ENCODE peak calls at places on chromosome 14, in eight cellular contexts. Y is fibroblast of pulmonary artery; J is fibroblast of the aortic adventitia; W is psoas muscle; B is body of pancreas; S is uterus; O is CD8-positive, alpha-beta T cell; G is OCI-LY7. V is an unnamed sample.
A peak's percentile ranks its signal among the peaks of the same experiment; 100 is the strongest.

GRCh38 chr14:90523544-90523943 is 126.7 kb downstream of the CALM1 start:
- DNase-seq in W (no peak), S (no peak), B (no peak), O (no peak), G (no peak), Y (peak; percentile 47), J (peak; percentile 32), V (peak; percentile 35)

GRCh38 chr14:78259831-78260230 is 89.7 kb downstream of the NRXN3 start:
- DNase-seq in W (no peak), S (no peak), J (no peak), Y (no peak), B (no peak), O (no peak), G (no peak), V (no peak)

GRCh38 chr14:65243766-65244442 is 141.6 kb upstream of the MAX start:
- DNase-seq in S (no peak), O (no peak), G (peak; percentile 60), B (no peak), W (no peak), Y (peak; percentile 54), J (peak; percentile 53), V (no peak)

GRCh38 chr14:99266181-99267178 is 5.5 kb downstream of the BCL11B start:
- DNase-seq in J (peak; percentile 58), B (peak; percentile 70), Y (peak; percentile 73), G (peak; percentile 58), O (peak; percentile 91), W (peak; percentile 65), S (peak; percentile 51), V (peak; percentile 82)

GRCh38 chr14:72745991-72746980 is 147.6 kb downstream of the DPF3 start:
- DNase-seq in Y (peak; percentile 72), G (no peak), W (peak; percentile 50), S (no peak), B (no peak), J (peak; percentile 94), O (no peak), V (peak; percentile 29)

GRCh38 chr14:99758121-99758871 is 34.9 kb upstream of the EML1 start:
- DNase-seq in O (no peak), W (no peak), B (no peak), G (no peak), J (peak; percentile 85), Y (peak; percentile 60), S (peak; percentile 48), V (peak; percentile 90)

GRCh38 chr14:59464651-59465569 is at the start of gene GPR135:
- DNase-seq in S (peak; percentile 67), O (peak; percentile 49), J (peak; percentile 40), B (peak; percentile 74), Y (peak; percentile 51), W (peak; percentile 77), G (peak; percentile 50), V (peak; percentile 53)

GRCh38 chr14:65336191-65336591 is 76.3 kb upstream of the FUT8 start:
- DNase-seq in G (no peak), W (no peak), Y (peak; percentile 53), S (no peak), O (peak; percentile 27), J (peak; percentile 69), B (no peak), V (no peak)

GRCh38 chr14:52146504-52146903 is 77.6 kb upstream of the NID2 start:
- DNase-seq in W (no peak), G (no peak), B (no peak), Y (peak; percentile 16), O (no peak), S (no peak), J (peak; percentile 40), V (no peak)

GRCh38 chr14:100498068-100498467 is 89.1 kb downstream of the BEGAIN start:
- DNase-seq in B (no peak), G (no peak), W (no peak), S (no peak), O (no peak), Y (no peak), J (no peak), V (no peak)

GRCh38 chr14:102496955-102497744 is 12.4 kb downstream of the ANKRD9 start:
- DNase-seq in S (no peak), Y (no peak), B (no peak), W (no peak), G (no peak), J (no peak), O (no peak), V (no peak)

GRCh38 chr14:91159906-91160305 is 46.0 kb downstream of the DGLUCY start:
- DNase-seq in J (no peak), W (no peak), O (no peak), B (no peak), Y (no peak), S (no peak), G (no peak), V (no peak)

GRCh38 chr14:106062502-106063272 is 536.3 kb downstream of the TMEM121 start:
- DNase-seq in O (no peak), J (no peak), B (no peak), W (no peak), S (no peak), Y (no peak), G (no peak), V (no peak)

GRCh38 chr14:50260511-50260910 is 29.1 kb upstream of the SOS2 start:
- DNase-seq in Y (peak; percentile 68), J (peak; percentile 65), B (no peak), W (no peak), G (peak; percentile 58), O (peak; percentile 17), S (no peak), V (peak; percentile 36)

GRCh38 chr14:54487771-54488170 is 1.0 kb downstream of the GMFB start:
- DNase-seq in W (no peak), J (peak; percentile 74), S (no peak), B (no peak), Y (peak; percentile 64), O (no peak), G (no peak), V (peak; percentile 39)
- H3K4me3 ChIP-seq in W (peak overlapping the region; percentile 99), J (peak overlapping the region; percentile 95), S (peak overlapping the region; percentile 90), B (no peak overlapping the region), Y (peak overlapping the region; percentile 90), O (peak overlapping the region; percentile 66), G (peak overlapping the region; percentile 87), V (peak overlapping the region; percentile 88)

DNA sequence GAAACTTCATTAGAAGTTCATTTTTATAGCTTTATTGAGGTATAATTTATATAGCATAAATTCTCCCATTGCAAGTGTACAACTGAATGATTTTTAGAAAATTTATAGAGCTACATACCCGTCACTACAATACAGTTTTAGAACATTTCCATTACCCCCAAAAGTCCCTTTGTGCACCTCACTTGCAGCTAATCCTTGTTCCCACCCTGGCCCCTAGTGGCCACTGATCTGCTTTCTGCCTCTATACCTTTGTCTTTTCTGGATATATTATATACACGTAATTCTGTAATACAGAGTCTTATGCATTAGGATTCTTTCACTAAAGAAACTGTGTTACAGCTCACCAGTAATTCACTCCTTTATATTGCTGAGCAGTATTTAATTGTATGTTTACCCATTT is 145.1 kb upstream of the DIO2 start:
- DNase-seq in O (no peak), G (peak; percentile 3), J (peak; percentile 47), W (no peak), B (no peak), Y (peak; percentile 50), S (no peak), V (peak; percentile 8)
- TF ChIP-seq CTCF in O (no peak), G (peak; percentile 64), J (peak; percentile 66), W (no peak), B (peak; percentile 8), Y (peak; percentile 69), S (no peak), V (peak; percentile 46)

GRCh38 chr14:103519043-103519836 is 3.4 kb downstream of the CKB start:
- DNase-seq in B (no peak), J (peak; percentile 58), S (peak; percentile 40), W (no peak), G (no peak), O (no peak), Y (peak; percentile 33), V (no peak)

GRCh38 chr14:103517172-103517566 is 5.5 kb downstream of the CKB start:
- DNase-seq in Y (no peak), G (no peak), O (no peak), S (no peak), J (no peak), B (no peak), W (no peak), V (no peak)

GRCh38 chr14:103516426-103517171 is 6.0 kb downstream of the CKB start:
- DNase-seq in W (no peak), S (no peak), Y (no peak), O (no peak), B (peak; percentile 3), J (no peak), G (no peak), V (no peak)

GRCh38 chr14:103518416-103519042 is 4.1 kb downstream of the CKB start:
- DNase-seq in J (peak; percentile 49), W (peak; percentile 71), O (peak; percentile 70), S (peak; percentile 76), Y (peak; percentile 48), B (peak; percentile 72), G (peak; percentile 66), V (peak; percentile 60)

DNA sequence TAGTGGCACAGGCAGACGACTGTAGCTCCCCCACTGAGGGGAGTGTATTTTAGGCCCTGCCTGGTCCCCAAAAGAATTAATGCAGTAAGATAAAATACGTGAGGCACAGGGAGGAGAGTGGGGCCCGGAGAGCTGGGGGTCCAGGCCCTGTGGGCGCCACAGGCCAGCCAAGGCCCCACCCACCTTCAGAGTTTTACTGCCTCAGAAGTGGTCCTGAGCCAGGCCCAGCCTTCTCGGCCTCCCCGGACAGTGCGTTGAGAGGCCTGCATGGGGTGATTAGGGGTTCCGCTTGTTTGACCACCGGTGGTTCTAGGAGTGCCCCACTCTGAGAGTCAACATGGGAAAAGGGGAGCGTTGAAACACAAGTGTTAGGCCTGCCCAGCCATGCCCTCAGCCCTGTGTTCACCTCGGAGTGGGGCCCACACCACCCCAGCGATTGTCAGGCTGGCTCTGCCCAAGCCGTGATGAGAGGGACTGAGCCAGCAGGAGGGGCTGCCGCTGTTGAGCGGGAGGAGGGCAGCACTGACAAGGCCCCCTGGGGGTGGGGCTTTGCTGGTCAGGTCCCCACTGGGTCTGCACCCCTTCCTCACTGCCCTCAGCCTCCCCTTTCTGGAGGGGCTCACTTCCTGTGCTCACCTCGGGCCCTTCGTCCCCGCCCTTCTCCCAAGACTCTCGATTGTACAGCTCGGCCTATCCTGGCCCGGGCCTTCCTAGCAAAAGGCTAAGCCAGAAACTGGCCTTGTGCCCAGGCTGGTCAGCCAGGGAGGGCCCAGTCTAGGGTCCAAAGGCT is 4.8 kb downstream of the CKB start:
- DNase-seq in O (no peak), S (peak; percentile 53), B (peak; percentile 57), J (peak; percentile 36), W (no peak), Y (no peak), G (no peak), V (no peak)
- H3K4me3 ChIP-seq in O (no peak overlapping the region), S (no peak overlapping the region), B (no peak overlapping the region), J (no peak overlapping the region), W (no peak overlapping the region), Y (no peak overlapping the region), G (no peak overlapping the region), V (no peak overlapping the region)

GRCh38 chr14:46580941-46581671 is 70.5 kb downstream of the RPL10L start:
- DNase-seq in Y (peak; percentile 45), W (no peak), O (no peak), S (no peak), J (no peak), G (peak; percentile 41), B (peak; percentile 13), V (peak; percentile 59)
- TF ChIP-seq CTCF in Y (peak; percentile 41), W (no peak), O (no peak), S (no peak), J (no peak), G (peak; percentile 84), B (peak; percentile 30), V (peak; percentile 76)

GRCh38 chr14:53962954-53963490 is 6.4 kb upstream of the BMP4 start:
- DNase-seq in G (no peak), S (no peak), J (no peak), W (no peak), O (no peak), Y (no peak), B (no peak), V (no peak)
- H3K4me3 ChIP-seq in G (no peak overlapping the region), S (no peak overlapping the region), J (peak overlapping the region; percentile 47), W (peak overlapping the region; percentile 57), O (no peak overlapping the region), Y (peak overlapping the region; percentile 13), B (no peak overlapping the region), V (peak overlapping the region; percentile 25)